ENCODE peak calls at places on chromosome 14, in six cellular contexts. T is CD8-positive, alpha-beta T cell; A is heart left ventricle; D is thoracic aorta; H is SK-N-SH; M is Caco-2. L is an unnamed sample.

GRCh38 chr14:58746261-58746660 is 108.5 kb downstream of the DACT1 start:
- DNase-seq in T (no peak), A (no peak), D (no peak), H (no peak), M (no peak), L (no peak)

GRCh38 chr14:72513994-72514659 is 379.8 kb downstream of the DPF3 start:
- DNase-seq in T (no peak), A (no peak), D (no peak), H (peak; percentile 50), M (peak; percentile 29), L (peak; percentile 43)

GRCh38 chr14:59895721-59896120 is 24.2 kb upstream of the LRRC9 start:
- DNase-seq in T (no peak), A (no peak), D (no peak), H (no peak), M (no peak), L (no peak)

GRCh38 chr14:20687362-20688166 is 1.0 kb upstream of the ANG start:
- DNase-seq in T (no peak), A (no peak), D (no peak), H (no peak), M (peak; percentile 75), L (no peak)

GRCh38 chr14:21055473-21056117 is 2.0 kb upstream of the RNASE8 start:
- DNase-seq in T (no peak), A (no peak), D (no peak), H (no peak), M (no peak), L (no peak)

GRCh38 chr14:67004521-67004920 is 184.7 kb upstream of the GARIN2 start:
- DNase-seq in T (no peak), A (no peak), D (no peak), H (no peak), M (no peak), L (no peak)

GRCh38 chr14:38197761-38198345 is 9.9 kb upstream of the SSTR1 start:
- DNase-seq in T (no peak), A (no peak), D (no peak), H (no peak), M (no peak), L (no peak)

GRCh38 chr14:101477648-101478047 is 83.6 kb upstream of the DIO3 start:
- DNase-seq in T (no peak), A (no peak), D (no peak), H (no peak), M (no peak), L (no peak)

GRCh38 chr14:41873379-41874034 is 266.8 kb downstream of the LRFN5 start:
- DNase-seq in T (no peak), A (no peak), D (no peak), H (no peak), M (no peak), L (no peak)

GRCh38 chr14:88660056-88660455 is 97.2 kb downstream of the ZC3H14 start:
- DNase-seq in T (no peak), A (no peak), D (no peak), H (no peak), M (peak; percentile 41), L (no peak)

GRCh38 chr14:22653012-22653621 is 9.0 kb upstream of the OR6J1 start:
- DNase-seq in T (peak; percentile 49), A (peak; percentile 46), D (no peak), H (peak; percentile 67), M (peak; percentile 86), L (peak; percentile 86)

GRCh38 chr14:55245657-55246268 is 25.5 kb upstream of the FBXO34 start:
- DNase-seq in T (peak; percentile 32), A (no peak), D (no peak), H (no peak), M (peak; percentile 32), L (no peak)

GRCh38 chr14:65847065-65847847 is 434.7 kb downstream of the FUT8 start:
- DNase-seq in T (peak; percentile 84), A (no peak), D (no peak), H (no peak), M (no peak), L (no peak)

GRCh38 chr14:84496677-84497076 is 1033.3 kb upstream of the FLRT2 start:
- DNase-seq in T (no peak), A (no peak), D (no peak), H (no peak), M (no peak), L (no peak)

GRCh38 chr14:95216013-95216412 is 58.7 kb upstream of the DICER1 start:
- DNase-seq in T (no peak), A (no peak), D (no peak), H (no peak), M (no peak), L (no peak)

GRCh38 chr14:95210699-95211098 is 53.4 kb upstream of the DICER1 start:
- DNase-seq in T (no peak), A (no peak), D (no peak), H (no peak), M (no peak), L (no peak)

GRCh38 chr14:95215094-95215493 is 57.8 kb upstream of the DICER1 start:
- DNase-seq in T (no peak), A (no peak), D (no peak), H (no peak), M (no peak), L (no peak)

GRCh38 chr14:95211721-95212504 is 54.6 kb upstream of the DICER1 start:
- DNase-seq in T (no peak), A (no peak), D (no peak), H (no peak), M (peak; percentile 20), L (no peak)

GRCh38 chr14:95213774-95214173 is 56.4 kb upstream of the DICER1 start:
- DNase-seq in T (no peak), A (no peak), D (no peak), H (no peak), M (no peak), L (no peak)
- H3K4me1 ChIP-seq in T (no peaks in the 10 kb centered on the region), A (no peaks in the 10 kb centered on the region), D (no peaks in the 10 kb centered on the region), H (no peaks in the 10 kb centered on the region), M (peaks cover 15% of the 10 kb centered on the region), L (peaks cover 3% of the 10 kb centered on the region)

GRCh38 chr14:68634346-68634745 is 158.5 kb downstream of the ZFP36L1 start:
- DNase-seq in T (no peak), A (no peak), D (no peak), H (no peak), M (no peak), L (peak; percentile 24)
- H3K4me1 ChIP-seq in T (peaks cover 23% of the 10 kb centered on the region), A (peaks cover 25% of the 10 kb centered on the region), D (peaks cover 60% of the 10 kb centered on the region), H (peaks cover 11% of the 10 kb centered on the region), M (peaks cover 50% of the 10 kb centered on the region), L (peaks cover 5% of the 10 kb centered on the region)

DNA sequence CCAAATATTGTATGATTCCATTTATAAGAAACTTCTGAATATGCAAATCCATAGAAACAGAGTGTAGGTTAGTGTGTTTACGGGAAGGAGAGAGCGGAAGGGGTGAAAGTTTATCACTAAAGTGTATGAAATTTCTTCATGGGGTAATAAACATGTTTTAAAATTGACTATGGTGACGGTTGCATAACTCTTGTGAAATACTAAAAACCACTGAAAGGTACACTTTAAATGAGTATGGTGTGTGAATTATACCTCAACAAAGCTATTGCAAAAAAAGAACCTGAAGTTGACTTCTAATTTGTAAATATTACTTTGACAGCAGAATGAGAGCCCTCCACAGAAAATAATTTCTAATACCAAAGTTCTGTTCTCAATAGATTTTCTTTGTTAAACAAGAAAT is 47.1 kb downstream of the ATG2B start:
- DNase-seq in T (no peak), A (no peak), D (no peak), H (no peak), M (no peak), L (no peak)
- H3K4me1 ChIP-seq in T (no peaks in the 10 kb centered on the region), A (no peaks in the 10 kb centered on the region), D (no peaks in the 10 kb centered on the region), H (no peaks in the 10 kb centered on the region), M (peaks cover under 1% of the 10 kb centered on the region), L (no peaks in the 10 kb centered on the region)

GRCh38 chr14:77032854-77033621 is 4.5 kb upstream of the IRF2BPL start:
- DNase-seq in T (peak; percentile 87), A (peak; percentile 92), D (peak; percentile 81), H (peak; percentile 87), M (peak; percentile 93), L (peak; percentile 82)

GRCh38 chr14:77035267-77035666 is 6.8 kb upstream of the IRF2BPL start:
- DNase-seq in T (no peak), A (no peak), D (no peak), H (no peak), M (no peak), L (no peak)

GRCh38 chr14:77031680-77032482 is 3.4 kb upstream of the IRF2BPL start:
- DNase-seq in T (no peak), A (no peak), D (no peak), H (no peak), M (no peak), L (no peak)

GRCh38 chr14:77033622-77034521 is 5.4 kb upstream of the IRF2BPL start:
- DNase-seq in T (peak; percentile 69), A (peak; percentile 89), D (no peak), H (peak; percentile 91), M (peak; percentile 90), L (peak; percentile 91)

DNA sequence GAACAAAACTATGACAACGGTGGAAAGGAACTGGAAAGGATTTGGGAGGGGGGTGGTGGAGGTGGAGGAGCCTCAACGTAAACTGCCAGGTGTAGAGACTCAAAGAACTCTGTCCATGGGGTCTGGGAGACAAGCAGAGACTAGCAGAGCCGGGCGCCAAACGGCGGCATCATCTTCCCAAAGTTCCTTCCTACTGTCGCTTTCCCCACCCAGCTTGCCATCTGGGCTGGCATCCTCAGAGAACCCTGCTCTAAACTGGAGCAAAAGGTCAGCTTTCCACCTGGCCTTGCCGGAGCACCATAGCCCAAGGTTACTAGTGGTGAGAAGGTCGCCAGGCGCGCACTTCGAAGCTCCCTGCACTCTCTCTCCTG is 4.0 kb upstream of the IRF2BPL start:
- DNase-seq in T (no peak), A (no peak), D (no peak), H (no peak), M (no peak), L (no peak)
- H3K4me1 ChIP-seq in T (peaks cover 56% of the 10 kb centered on the region), A (peaks cover 26% of the 10 kb centered on the region), D (peaks cover 69% of the 10 kb centered on the region), H (peaks cover 45% of the 10 kb centered on the region), M (peaks cover 32% of the 10 kb centered on the region), L (peaks cover 6% of the 10 kb centered on the region)

DNA sequence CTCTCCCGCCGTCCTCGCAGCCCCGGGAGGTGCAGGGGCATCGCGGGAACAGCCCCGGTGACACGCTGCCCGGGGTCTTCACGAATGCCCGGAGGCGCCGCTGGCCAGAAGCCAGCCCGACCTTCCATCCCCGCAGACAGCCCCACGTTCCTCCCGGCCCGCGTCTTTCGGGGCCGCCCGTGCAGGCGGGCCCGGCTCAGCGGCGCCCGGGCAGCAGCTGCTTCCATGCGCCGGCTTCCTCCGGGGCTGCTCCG is 801 bp upstream of the TEDC1 start:
- DNase-seq in T (no peak), A (no peak), D (no peak), H (no peak), M (no peak), L (no peak)
- H3K4me1 ChIP-seq in T (peaks cover 44% of the 10 kb centered on the region), A (peaks cover 35% of the 10 kb centered on the region), D (peaks cover 59% of the 10 kb centered on the region), H (peaks cover 32% of the 10 kb centered on the region), M (peaks cover 36% of the 10 kb centered on the region), L (no peaks in the 10 kb centered on the region)

L was measured in H9.